ENCODE peak calls at places on chromosome 13, in eight cellular contexts. S is ovary; Z is astrocyte of the cerebellum; Q is NCI-H1694; L is transverse colon; C is GM12892; V is activated CD8-positive, alpha-beta T cell treated with anti-CD3 and anti-CD28 coated beads for 36 hours; E is GM03348. I is an unnamed sample.

GRCh38 chr13:24228852-24229458 is 68.4 kb downstream of the SPATA13 start:
- DNase-seq in E (peak), Q (peak), V (peak), C (no peak), L (no peak), S (no peak), Z (peak), I (peak)

GRCh38 chr13:94706854-94707399 is 5.4 kb downstream of the SOX21 start:
- DNase-seq in V (no peak), C (no peak), E (no peak), Q (no peak), S (no peak), Z (no peak), L (no peak), I (no peak)

GRCh38 chr13:40336228-40337221 is 329.9 kb downstream of the FOXO1 start:
- DNase-seq in E (no peak), Q (no peak), V (no peak), C (no peak), Z (no peak), L (no peak), S (no peak), I (no peak)

GRCh38 chr13:99439850-99440604 is 61.2 kb upstream of the TM9SF2 start:
- DNase-seq in L (no peak), S (no peak), C (no peak), V (no peak), Q (no peak), E (no peak), Z (no peak), I (no peak)

GRCh38 chr13:113202912-113203311 is 5.6 kb downstream of the PCID2 start:
- DNase-seq in Z (no peak), L (no peak), C (no peak), Q (no peak), V (no peak), E (no peak), S (no peak), I (no peak)

GRCh38 chr13:76884571-76885202 is 1.5 kb downstream of the KCTD12 start:
- DNase-seq in S (no peak), V (peak), Q (no peak), L (no peak), C (no peak), E (peak), Z (no peak), I (no peak)

GRCh38 chr13:74015137-74015536 is 119.1 kb downstream of the KLF12 start:
- DNase-seq in E (no peak), Z (no peak), C (no peak), L (no peak), Q (no peak), V (no peak), S (no peak), I (no peak)

GRCh38 chr13:44437356-44438233 is 64.0 kb downstream of the SERP2 start:
- DNase-seq in E (peak), S (no peak), L (no peak), Q (peak), Z (no peak), V (no peak), C (no peak), I (no peak)

GRCh38 chr13:51451467-51452390 is 1.1 kb downstream of the INTS6 start:
- DNase-seq in L (peak), Z (no peak), C (peak), Q (peak), S (peak), V (peak), E (peak), I (no peak)

GRCh38 chr13:50275392-50276063 is 260.3 kb downstream of the KCNRG start:
- DNase-seq in E (no peak), L (no peak), Z (no peak), C (no peak), S (no peak), V (peak), Q (peak), I (no peak)

GRCh38 chr13:80341098-80341701 is at the start of gene SPRY2:
- DNase-seq in L (peak), Z (peak), V (peak), Q (peak), S (peak), E (peak), C (no peak), I (peak)

GRCh38 chr13:37448072-37448471 is 150.5 kb downstream of the POSTN start:
- DNase-seq in Q (no peak), E (no peak), L (no peak), C (no peak), Z (no peak), V (no peak), S (no peak), I (peak)

GRCh38 chr13:35826626-35827254 is 304.4 kb downstream of the DCLK1 start:
- DNase-seq in E (no peak), S (no peak), Z (no peak), V (peak), C (no peak), Q (no peak), L (no peak), I (no peak)

GRCh38 chr13:48576448-48576993 is 43.6 kb upstream of the RCBTB2 start:
- DNase-seq in E (no peak), S (no peak), L (no peak), Z (no peak), Q (no peak), C (no peak), V (no peak), I (no peak)

GRCh38 chr13:72651196-72651595 is 76.2 kb downstream of the MZT1 start:
- DNase-seq in L (no peak), E (no peak), V (no peak), S (no peak), C (no peak), Q (no peak), Z (no peak), I (no peak)

GRCh38 chr13:46526763-46527162 is 26.2 kb upstream of the LRCH1 start:
- DNase-seq in Q (no peak), Z (no peak), E (no peak), L (no peak), V (no peak), S (no peak), C (no peak), I (no peak)

GRCh38 chr13:28792992-28793391 is 27.1 kb upstream of the MTUS2 start:
- DNase-seq in C (no peak), V (no peak), S (no peak), L (no peak), Z (peak), Q (no peak), E (peak), I (no peak)

GRCh38 chr13:112885782-112886268 is 83.2 kb upstream of the MCF2L start:
- DNase-seq in C (no peak), Q (no peak), E (peak), L (peak), Z (peak), V (no peak), S (peak), I (peak)

GRCh38 chr13:50708461-50708860 is 135.0 kb downstream of the DLEU7 start:
- DNase-seq in S (no peak), Q (no peak), L (no peak), Z (no peak), E (no peak), V (no peak), C (no peak), I (no peak)

GRCh38 chr13:113152894-113153809 is 5.3 kb upstream of the PROZ start:
- DNase-seq in Z (no peak), C (no peak), S (peak), V (peak), Q (no peak), E (peak), L (peak), I (no peak)

GRCh38 chr13:111853766-111854165 is 213.2 kb upstream of the SOX1 start:
- DNase-seq in C (no peak), Z (no peak), S (no peak), V (no peak), L (no peak), Q (no peak), E (no peak), I (no peak)

GRCh38 chr13:24684600-24684998 is 4.4 kb downstream of the ATP12A start:
- DNase-seq in L (no peak), Z (peak), Q (no peak), V (peak), S (no peak), E (peak), C (no peak), I (no peak)

GRCh38 chr13:98365291-98365690 is 188.2 kb upstream of the RNF113B start:
- DNase-seq in V (no peak), E (no peak), L (no peak), S (no peak), C (no peak), Q (no peak), Z (no peak), I (no peak)

GRCh38 chr13:81051873-81052272 is 710.9 kb upstream of the SPRY2 start:
- DNase-seq in Z (no peak), S (no peak), L (no peak), C (no peak), E (no peak), V (no peak), Q (peak), I (no peak)

GRCh38 chr13:20160346-20161274 is at the start of gene GJA3:
- DNase-seq in E (peak), V (peak), L (no peak), Q (no peak), S (peak), Z (no peak), C (no peak), I (no peak)

GRCh38 chr13:31111136-31111535 is 50.6 kb downstream of the HSPH1 start:
- DNase-seq in V (no peak), E (no peak), C (no peak), Q (no peak), L (no peak), Z (no peak), S (no peak), I (no peak)

GRCh38 chr13:59352600-59352999 is 811.1 kb downstream of the DIAPH3 start:
- DNase-seq in Z (no peak), E (no peak), Q (no peak), S (no peak), V (no peak), L (no peak), C (no peak), I (no peak)

GRCh38 chr13:61913183-61913582 is 497.5 kb upstream of the PCDH20 start:
- DNase-seq in L (no peak), S (no peak), Q (no peak), Z (no peak), E (no peak), C (no peak), V (no peak), I (no peak)

GRCh38 chr13:114266241-114266640 is 15.2 kb upstream of the UPF3A start:
- DNase-seq in Z (no peak), S (no peak), L (no peak), C (no peak), E (no peak), V (no peak), Q (no peak), I (no peak)

GRCh38 chr13:109744512-109745051 is 41.8 kb downstream of the IRS2 start:
- DNase-seq in L (peak), Z (no peak), V (no peak), Q (no peak), S (peak), C (no peak), E (no peak), I (no peak)

GRCh38 chr13:50616101-50616500 is 227.4 kb downstream of the DLEU7 start:
- DNase-seq in C (no peak), Q (no peak), E (peak), S (no peak), L (no peak), Z (no peak), V (no peak), I (no peak)

GRCh38 chr13:25377244-25377962 is 5.6 kb downstream of the ATP8A2 start:
- DNase-seq in V (no peak), E (no peak), S (no peak), Z (no peak), Q (no peak), L (no peak), C (no peak), I (no peak)